ENCODE peak calls at places on chromosomes 1 and 21, in five cellular contexts. Q, T, V, O and H are unnamed samples.

GRCh38 chr1:156104065-156104810 is 10.3 kb upstream of the LMNA start:
- DNase-seq in O (peak; percentile 70), Q (peak; percentile 48), V (peak; percentile 20), T (no peak), H (no peak)

GRCh38 chr21:42532466-42533181 is 19.0 kb downstream of the SLC37A1 start:
- DNase-seq in Q (no peak), V (peak; percentile 71), O (peak; percentile 47), T (no peak), H (no peak)

GRCh38 chr1:204477036-204477740 is 17.4 kb downstream of the PIK3C2B start:
- DNase-seq in O (no peak), V (peak; percentile 81), T (no peak), Q (no peak), H (no peak)

GRCh38 chr1:168833352-168833751 is 104.3 kb upstream of the DPT start:
- DNase-seq in Q (no peak), T (no peak), O (no peak), V (no peak), H (no peak)

GRCh38 chr1:181587870-181588438 is 104.6 kb downstream of the CACNA1E start:
- DNase-seq in O (no peak), V (no peak), Q (no peak), T (no peak), H (no peak)

GRCh38 chr1:210129092-210129491 is 103.5 kb upstream of the SERTAD4 start:
- DNase-seq in Q (no peak), O (no peak), T (no peak), V (no peak), H (no peak)

GRCh38 chr1:22712502-22713271 is 2.0 kb downstream of the EPHB2 start:
- DNase-seq in V (no peak), T (no peak), O (no peak), Q (peak; percentile 61), H (no peak)

GRCh38 chr1:218942421-218942820 is 231.3 kb upstream of the LYPLAL1 start:
- DNase-seq in Q (no peak), T (no peak), V (no peak), O (no peak), H (no peak)

GRCh38 chr1:24415910-24416665 is 486 bp downstream of the NIPAL3 start:
- DNase-seq in V (no peak), O (no peak), Q (peak; percentile 19), T (no peak), H (no peak)